ENCODE peak calls at places on chromosomes 12 and 14, in five cellular contexts. W is heart right ventricle, K is esophagus squamous epithelium, C is thyroid gland, F is gastrocnemius medialis. Y is an unnamed sample. For H3K4me1, the result is how much of the 10 kb centered on the place peaks cover.

GRCh38 chr12:13044002-13044858 is at the start of gene FAM234B:
- DNase-seq in W (peak), K (no peak), C (peak), F (peak), Y (peak)

GRCh38 chr12:6921996-6922935 is 5.5 kb upstream of the ATN1 start:
- DNase-seq in W (no peak), K (no peak), C (no peak), F (no peak), Y (no peak)

GRCh38 chr14:98186140-98186539 is 1085.9 kb downstream of the BCL11B start:
- DNase-seq in W (no peak), K (no peak), C (no peak), F (no peak), Y (no peak)

GRCh38 chr12:127912266-127912665 is 354.7 kb upstream of the TMEM132C start:
- DNase-seq in W (no peak), K (no peak), C (no peak), F (no peak), Y (no peak)

GRCh38 chr12:31008961-31009840 is 64.5 kb upstream of the DDX11 start:
- DNase-seq in W (no peak), K (no peak), C (no peak), F (no peak), Y (no peak)

GRCh38 chr12:93786669-93787397 is 109.7 kb downstream of the CRADD start:
- DNase-seq in W (no peak), K (no peak), C (no peak), F (no peak), Y (no peak)

GRCh38 chr12:27207626-27208413 is 36.3 kb upstream of the STK38L start:
- DNase-seq in W (no peak), K (no peak), C (no peak), F (no peak), Y (no peak)

GRCh38 chr14:104094709-104095425 is 9.4 kb downstream of the ASPG start:
- DNase-seq in W (peak), K (no peak), C (peak), F (no peak), Y (peak)

GRCh38 chr12:52390739-52391617 is 5.5 kb upstream of the KRT84 start:
- DNase-seq in W (no peak), K (no peak), C (no peak), F (no peak), Y (no peak)

GRCh38 chr14:33851366-33851765 is 99.5 kb downstream of the EGLN3 start:
- DNase-seq in W (no peak), K (no peak), C (no peak), F (no peak), Y (no peak)

GRCh38 chr12:94178886-94179285 is 30.5 kb downstream of the PLXNC1 start:
- DNase-seq in W (no peak), K (no peak), C (no peak), F (no peak), Y (no peak)

GRCh38 chr14:73786942-73787759 is 64.5 kb upstream of the PTGR2 start:
- DNase-seq in W (peak), K (no peak), C (peak), F (peak), Y (peak)

DNA sequence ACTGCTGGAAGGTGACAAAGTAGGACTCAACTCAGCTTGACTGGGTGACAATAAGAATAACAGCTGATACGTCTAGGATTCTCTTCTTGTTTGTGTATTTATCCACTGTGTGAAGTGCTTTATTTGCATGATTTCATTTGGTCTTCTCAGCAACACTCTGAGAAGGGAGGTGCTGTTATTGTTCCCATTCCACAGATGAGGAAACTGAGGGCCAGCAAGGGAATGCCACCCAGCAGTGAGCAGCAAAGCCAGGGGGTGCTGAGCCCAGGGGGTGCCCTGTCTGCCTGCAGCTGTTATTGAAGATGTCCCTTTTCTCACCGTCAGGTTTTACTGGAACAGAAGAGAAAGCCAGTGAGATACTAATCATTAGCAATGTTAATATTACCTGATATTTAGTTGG is 62.8 kb downstream of the RNFT2 start:
- DNase-seq in W (no peak), K (no peak), C (no peak), F (no peak), Y (no peak)
- H3K27ac ChIP-seq in W (no peak), K (no peak), C (no peak), F (no peak), Y (no peak)

GRCh38 chr12:11832100-11832499 is 182.6 kb downstream of the ETV6 start:
- DNase-seq in W (no peak), K (no peak), C (no peak), F (no peak), Y (no peak)

GRCh38 chr12:11836282-11836963 is 186.9 kb downstream of the ETV6 start:
- DNase-seq in W (no peak), K (peak), C (peak), F (no peak), Y (peak)

GRCh38 chr12:11833174-11833895 is 183.9 kb downstream of the ETV6 start:
- DNase-seq in W (no peak), K (no peak), C (no peak), F (no peak), Y (no peak)

GRCh38 chr12:11834925-11835324 is 185.5 kb downstream of the ETV6 start:
- DNase-seq in W (no peak), K (no peak), C (no peak), F (no peak), Y (no peak)

GRCh38 chr12:11834104-11834812 is 184.8 kb downstream of the ETV6 start:
- DNase-seq in W (no peak), K (no peak), C (no peak), F (no peak), Y (no peak)
- H3K4me1 ChIP-seq in W (half or more), K (half or more), C (half or more), F (under half), Y (half or more)

GRCh38 chr14:102939329-102939728 is 16.9 kb downstream of the AMN start:
- DNase-seq in W (no peak), K (no peak), C (no peak), F (no peak), Y (no peak)
- H3K27ac ChIP-seq in W (no peak), K (no peak), C (no peak), F (no peak), Y (no peak)

GRCh38 chr12:65642006-65642695 is 182.1 kb upstream of the HMGA2 start:
- DNase-seq in W (no peak), K (no peak), C (peak), F (no peak), Y (no peak)
- H3K4me1 ChIP-seq in W (under half), K (under half), C (under half), F (under half), Y (under half)

DNA sequence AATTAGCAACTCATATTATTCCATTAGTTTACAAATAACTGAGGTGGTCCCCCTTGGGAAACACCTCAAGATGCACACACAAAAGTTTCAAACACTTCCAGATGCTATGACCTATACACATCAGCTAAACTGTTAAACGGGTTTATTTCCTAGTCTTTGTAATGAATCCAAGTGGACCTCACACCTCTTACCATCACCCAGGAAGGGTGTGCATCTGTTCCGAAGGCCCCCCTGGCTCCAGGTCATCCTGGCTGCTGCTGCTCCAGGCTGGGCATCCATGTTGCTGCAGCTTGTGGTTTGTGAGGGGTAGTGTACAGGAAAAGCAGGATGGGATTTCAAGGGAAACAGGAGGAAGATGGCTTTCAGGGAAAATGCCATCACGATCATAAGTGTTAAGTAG is 6.8 kb downstream of the HNRNPC start:
- DNase-seq in W (no peak), K (no peak), C (no peak), F (no peak), Y (no peak)
- H3K27ac ChIP-seq in W (no peak), K (no peak), C (no peak), F (no peak), Y (no peak)

GRCh38 chr12:12010277-12011031 is 60.3 kb upstream of the BCL2L14 start:
- DNase-seq in W (peak), K (peak), C (no peak), F (peak), Y (no peak)
- H3K4me1 ChIP-seq in W (under half), K (under half), C (under half), F (under half), Y (under half)

GRCh38 chr14:38693423-38693822 is 409.6 kb downstream of the SEC23A start:
- DNase-seq in W (no peak), K (no peak), C (no peak), F (no peak), Y (no peak)
- H3K27ac ChIP-seq in W (no peak), K (no peak), C (no peak), F (no peak), Y (no peak)

DNA sequence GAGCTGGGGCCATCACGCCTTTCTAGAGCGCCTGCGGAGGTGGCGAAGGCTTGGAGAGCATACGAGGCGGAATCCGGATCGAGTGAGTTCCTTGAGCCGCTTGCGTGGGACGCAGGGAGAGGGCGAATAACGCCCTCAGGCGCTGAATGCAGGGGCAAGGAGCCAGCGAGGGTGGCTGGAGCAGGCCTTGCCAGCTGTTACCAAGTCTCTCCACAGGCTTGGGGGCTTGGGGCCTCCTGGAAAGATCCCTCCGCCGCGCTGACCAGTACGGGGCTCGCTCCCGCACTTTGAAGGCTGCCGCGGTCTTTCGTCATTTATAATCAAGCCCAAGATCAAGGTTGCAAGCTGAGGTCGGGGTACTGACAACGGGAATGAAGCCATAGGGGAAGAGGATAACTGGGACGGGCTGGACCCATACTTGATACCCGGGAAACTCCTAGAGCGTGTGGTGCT is 1.2 kb downstream of the FLRT2 start:
- DNase-seq in W (peak), K (no peak), C (peak), F (peak), Y (peak)
- H3K4me1 ChIP-seq in W (under half), K (half or more), C (under half), F (under half), Y (under half)

GRCh38 chr12:3217683-3218079 is 140.5 kb downstream of the TSPAN9 start:
- DNase-seq in W (no peak), K (no peak), C (no peak), F (no peak), Y (no peak)
- H3K27ac ChIP-seq in W (peak), K (peak), C (no peak), F (peak), Y (no peak)